ENCODE peak calls at places on chromosome X, in eight cellular contexts. One of them, this sample, is unnamed.

GRCh38 chrX:84501798-84502628 is at the start of gene HDX:
- DNase-seq in choroid plexus epithelial cell: peak
- DNase-seq in fibroblast of mammary gland: peak
- DNase-seq in BJ: peak
- DNase-seq in AG09319: peak
- DNase-seq in mucosa of descending colon: peak
- DNase-seq in HL-60: no peak
- DNase-seq in psoas muscle: peak
- DNase-seq in this sample: peak

GRCh38 chrX:137043736-137044135 is 9.9 kb upstream of the GPR101 start:
- DNase-seq in choroid plexus epithelial cell: no peak
- DNase-seq in fibroblast of mammary gland: no peak
- DNase-seq in BJ: no peak
- DNase-seq in AG09319: no peak
- DNase-seq in mucosa of descending colon: no peak
- DNase-seq in HL-60: no peak
- DNase-seq in psoas muscle: no peak
- DNase-seq in this sample: no peak

GRCh38 chrX:26442340-26442739 is 226.4 kb downstream of the MAGEB5 start:
- DNase-seq in choroid plexus epithelial cell: peak
- DNase-seq in fibroblast of mammary gland: peak
- DNase-seq in BJ: no peak
- DNase-seq in AG09319: no peak
- DNase-seq in mucosa of descending colon: no peak
- DNase-seq in HL-60: peak
- DNase-seq in psoas muscle: no peak
- DNase-seq in this sample: peak

GRCh38 chrX:69398881-69399280 is 105.2 kb upstream of the NALF2 start:
- DNase-seq in choroid plexus epithelial cell: no peak
- DNase-seq in fibroblast of mammary gland: no peak
- DNase-seq in BJ: no peak
- DNase-seq in AG09319: no peak
- DNase-seq in mucosa of descending colon: no peak
- DNase-seq in HL-60: no peak
- DNase-seq in psoas muscle: no peak
- DNase-seq in this sample: no peak

GRCh38 chrX:73562458-73562857 is 539 bp upstream of the CHIC1 start:
- DNase-seq in choroid plexus epithelial cell: peak
- DNase-seq in fibroblast of mammary gland: no peak
- DNase-seq in BJ: no peak
- DNase-seq in AG09319: no peak
- DNase-seq in mucosa of descending colon: no peak
- DNase-seq in HL-60: no peak
- DNase-seq in psoas muscle: no peak
- DNase-seq in this sample: no peak

GRCh38 chrX:15816886-15817285 is 26.6 kb downstream of the ZRSR2 start:
- DNase-seq in choroid plexus epithelial cell: no peak
- DNase-seq in fibroblast of mammary gland: no peak
- DNase-seq in BJ: no peak
- DNase-seq in AG09319: no peak
- DNase-seq in mucosa of descending colon: peak
- DNase-seq in HL-60: peak
- DNase-seq in psoas muscle: no peak
- DNase-seq in this sample: no peak

GRCh38 chrX:106932492-106932923 is 12.3 kb downstream of the CLDN2 start:
- DNase-seq in choroid plexus epithelial cell: peak
- DNase-seq in fibroblast of mammary gland: peak
- DNase-seq in BJ: no peak
- DNase-seq in AG09319: no peak
- DNase-seq in mucosa of descending colon: no peak
- DNase-seq in HL-60: no peak
- DNase-seq in psoas muscle: no peak
- DNase-seq in this sample: no peak

GRCh38 chrX:138964501-138964900 is 253.0 kb upstream of the FGF13 start:
- DNase-seq in choroid plexus epithelial cell: no peak
- DNase-seq in fibroblast of mammary gland: no peak
- DNase-seq in BJ: no peak
- DNase-seq in AG09319: no peak
- DNase-seq in mucosa of descending colon: no peak
- DNase-seq in HL-60: no peak
- DNase-seq in psoas muscle: no peak
- DNase-seq in this sample: no peak

GRCh38 chrX:65241059-65241721 is 264.9 kb upstream of the ZC4H2 start:
- DNase-seq in choroid plexus epithelial cell: no peak
- DNase-seq in fibroblast of mammary gland: no peak
- DNase-seq in BJ: no peak
- DNase-seq in AG09319: no peak
- DNase-seq in mucosa of descending colon: no peak
- DNase-seq in HL-60: no peak
- DNase-seq in psoas muscle: no peak
- DNase-seq in this sample: no peak

GRCh38 chrX:40877869-40878268 is 142.5 kb upstream of the MED14 start:
- DNase-seq in choroid plexus epithelial cell: peak
- DNase-seq in fibroblast of mammary gland: peak
- DNase-seq in BJ: no peak
- DNase-seq in AG09319: no peak
- DNase-seq in mucosa of descending colon: peak
- DNase-seq in HL-60: peak
- DNase-seq in psoas muscle: no peak
- DNase-seq in this sample: peak

GRCh38 chrX:49111846-49112245 is 11.7 kb downstream of the GPKOW start:
- DNase-seq in choroid plexus epithelial cell: no peak
- DNase-seq in fibroblast of mammary gland: no peak
- DNase-seq in BJ: no peak
- DNase-seq in AG09319: no peak
- DNase-seq in mucosa of descending colon: no peak
- DNase-seq in HL-60: no peak
- DNase-seq in psoas muscle: no peak
- DNase-seq in this sample: no peak

GRCh38 chrX:107574711-107575110 is 53.6 kb upstream of the PRPS1 start:
- DNase-seq in choroid plexus epithelial cell: peak
- DNase-seq in fibroblast of mammary gland: peak
- DNase-seq in BJ: no peak
- DNase-seq in AG09319: no peak
- DNase-seq in mucosa of descending colon: no peak
- DNase-seq in HL-60: no peak
- DNase-seq in psoas muscle: no peak
- DNase-seq in this sample: no peak

GRCh38 chrX:13599491-13599890 is 30.1 kb downstream of the EGFL6 start:
- DNase-seq in choroid plexus epithelial cell: peak
- DNase-seq in fibroblast of mammary gland: no peak
- DNase-seq in BJ: no peak
- DNase-seq in AG09319: no peak
- DNase-seq in mucosa of descending colon: no peak
- DNase-seq in HL-60: no peak
- DNase-seq in psoas muscle: no peak
- DNase-seq in this sample: no peak

GRCh38 chrX:56284269-56284668 is 52.1 kb downstream of the KLF8 start:
- DNase-seq in choroid plexus epithelial cell: no peak
- DNase-seq in fibroblast of mammary gland: no peak
- DNase-seq in BJ: no peak
- DNase-seq in AG09319: no peak
- DNase-seq in mucosa of descending colon: no peak
- DNase-seq in HL-60: no peak
- DNase-seq in psoas muscle: no peak
- DNase-seq in this sample: no peak

GRCh38 chrX:56279869-56280268 is 47.7 kb downstream of the KLF8 start:
- DNase-seq in choroid plexus epithelial cell: no peak
- DNase-seq in fibroblast of mammary gland: no peak
- DNase-seq in BJ: no peak
- DNase-seq in AG09319: no peak
- DNase-seq in mucosa of descending colon: no peak
- DNase-seq in HL-60: no peak
- DNase-seq in psoas muscle: no peak
- DNase-seq in this sample: no peak

DNA sequence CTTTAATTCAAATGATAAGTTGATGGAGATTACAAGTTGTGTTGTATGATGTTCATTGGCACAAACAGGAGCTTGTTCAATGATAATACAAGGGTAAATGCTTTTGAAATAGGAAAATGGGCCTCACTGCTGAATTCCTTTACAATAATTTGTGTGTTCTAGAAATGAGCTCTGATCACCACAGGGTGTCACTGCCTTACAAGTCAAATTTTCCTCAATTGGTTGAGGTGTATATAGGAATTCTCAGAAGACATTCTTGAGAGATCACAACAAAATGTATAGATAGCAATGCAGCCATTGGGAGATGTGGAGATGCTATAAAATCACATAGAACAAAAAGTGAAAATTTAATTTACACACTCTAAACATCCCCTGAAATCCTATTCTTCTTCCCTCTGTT is 49.6 kb downstream of the KLF8 start:
- DNase-seq in choroid plexus epithelial cell: peak
- DNase-seq in fibroblast of mammary gland: peak
- DNase-seq in BJ: no peak
- DNase-seq in AG09319: no peak
- DNase-seq in mucosa of descending colon: peak
- DNase-seq in HL-60: no peak
- DNase-seq in psoas muscle: no peak
- DNase-seq in this sample: peak
- TF ChIP-seq CTCF in choroid plexus epithelial cell: peak
- TF ChIP-seq CTCF in fibroblast of mammary gland: peak
- TF ChIP-seq CTCF in BJ: peak
- TF ChIP-seq CTCF in AG09319: peak
- TF ChIP-seq CTCF in mucosa of descending colon: no peak
- TF ChIP-seq CTCF in HL-60: no peak
- TF ChIP-seq CTCF in psoas muscle: peak
- TF ChIP-seq CTCF in this sample: no peak

GRCh38 chrX:30308263-30309138 is 689 bp downstream of the NR0B1 start:
- DNase-seq in choroid plexus epithelial cell: peak
- DNase-seq in fibroblast of mammary gland: peak
- DNase-seq in BJ: no peak
- DNase-seq in AG09319: no peak
- DNase-seq in mucosa of descending colon: no peak
- DNase-seq in HL-60: peak
- DNase-seq in psoas muscle: peak
- DNase-seq in this sample: no peak
- TF ChIP-seq CTCF in choroid plexus epithelial cell: peak
- TF ChIP-seq CTCF in fibroblast of mammary gland: no peak
- TF ChIP-seq CTCF in BJ: peak
- TF ChIP-seq CTCF in AG09319: peak
- TF ChIP-seq CTCF in mucosa of descending colon: no peak
- TF ChIP-seq CTCF in HL-60: no peak
- TF ChIP-seq CTCF in psoas muscle: no peak
- TF ChIP-seq CTCF in this sample: no peak

DNA sequence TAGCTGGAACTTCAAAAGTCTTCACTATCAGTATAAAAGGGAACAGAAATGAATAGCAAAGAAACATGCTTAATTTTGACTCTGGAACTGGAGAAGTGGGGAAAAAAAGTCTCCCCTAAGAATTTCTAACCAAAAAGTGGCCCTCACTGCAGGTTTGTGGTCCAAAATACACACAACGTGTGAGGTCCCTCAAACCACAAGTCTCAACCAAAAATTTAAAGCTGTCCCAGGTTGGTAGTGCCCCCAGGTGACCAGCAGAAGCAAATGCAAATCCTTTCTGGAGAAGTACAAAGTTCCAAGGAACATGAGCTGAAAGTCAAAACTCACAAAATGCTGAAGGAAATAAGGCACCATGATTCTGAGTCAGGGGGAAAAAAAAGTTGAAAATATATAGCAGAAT is 23.6 kb upstream of the VAMP7 start:
- DNase-seq in choroid plexus epithelial cell: peak
- DNase-seq in fibroblast of mammary gland: peak
- DNase-seq in BJ: no peak
- DNase-seq in AG09319: no peak
- DNase-seq in mucosa of descending colon: no peak
- DNase-seq in HL-60: peak
- DNase-seq in psoas muscle: no peak
- DNase-seq in this sample: peak
- TF ChIP-seq CTCF in choroid plexus epithelial cell: peak
- TF ChIP-seq CTCF in fibroblast of mammary gland: peak
- TF ChIP-seq CTCF in BJ: peak
- TF ChIP-seq CTCF in AG09319: no peak
- TF ChIP-seq CTCF in mucosa of descending colon: no peak
- TF ChIP-seq CTCF in HL-60: peak
- TF ChIP-seq CTCF in psoas muscle: no peak
- TF ChIP-seq CTCF in this sample: no peak

GRCh38 chrX:150364347-150365050 is 1.4 kb downstream of the MAMLD1 start:
- DNase-seq in choroid plexus epithelial cell: no peak
- DNase-seq in fibroblast of mammary gland: no peak
- DNase-seq in BJ: no peak
- DNase-seq in AG09319: no peak
- DNase-seq in mucosa of descending colon: peak
- DNase-seq in HL-60: no peak
- DNase-seq in psoas muscle: no peak
- DNase-seq in this sample: peak

GRCh38 chrX:150365051-150365952 is 2.2 kb downstream of the MAMLD1 start:
- DNase-seq in choroid plexus epithelial cell: peak
- DNase-seq in fibroblast of mammary gland: peak
- DNase-seq in BJ: no peak
- DNase-seq in AG09319: no peak
- DNase-seq in mucosa of descending colon: peak
- DNase-seq in HL-60: peak
- DNase-seq in psoas muscle: peak
- DNase-seq in this sample: peak

GRCh38 chrX:150363561-150364346 is 637 bp downstream of the MAMLD1 start:
- DNase-seq in choroid plexus epithelial cell: peak
- DNase-seq in fibroblast of mammary gland: peak
- DNase-seq in BJ: no peak
- DNase-seq in AG09319: no peak
- DNase-seq in mucosa of descending colon: peak
- DNase-seq in HL-60: no peak
- DNase-seq in psoas muscle: peak
- DNase-seq in this sample: peak

GRCh38 chrX:150366951-150367545 is 3.9 kb downstream of the MAMLD1 start:
- DNase-seq in choroid plexus epithelial cell: peak
- DNase-seq in fibroblast of mammary gland: peak
- DNase-seq in BJ: no peak
- DNase-seq in AG09319: no peak
- DNase-seq in mucosa of descending colon: no peak
- DNase-seq in HL-60: no peak
- DNase-seq in psoas muscle: no peak
- DNase-seq in this sample: no peak

DNA sequence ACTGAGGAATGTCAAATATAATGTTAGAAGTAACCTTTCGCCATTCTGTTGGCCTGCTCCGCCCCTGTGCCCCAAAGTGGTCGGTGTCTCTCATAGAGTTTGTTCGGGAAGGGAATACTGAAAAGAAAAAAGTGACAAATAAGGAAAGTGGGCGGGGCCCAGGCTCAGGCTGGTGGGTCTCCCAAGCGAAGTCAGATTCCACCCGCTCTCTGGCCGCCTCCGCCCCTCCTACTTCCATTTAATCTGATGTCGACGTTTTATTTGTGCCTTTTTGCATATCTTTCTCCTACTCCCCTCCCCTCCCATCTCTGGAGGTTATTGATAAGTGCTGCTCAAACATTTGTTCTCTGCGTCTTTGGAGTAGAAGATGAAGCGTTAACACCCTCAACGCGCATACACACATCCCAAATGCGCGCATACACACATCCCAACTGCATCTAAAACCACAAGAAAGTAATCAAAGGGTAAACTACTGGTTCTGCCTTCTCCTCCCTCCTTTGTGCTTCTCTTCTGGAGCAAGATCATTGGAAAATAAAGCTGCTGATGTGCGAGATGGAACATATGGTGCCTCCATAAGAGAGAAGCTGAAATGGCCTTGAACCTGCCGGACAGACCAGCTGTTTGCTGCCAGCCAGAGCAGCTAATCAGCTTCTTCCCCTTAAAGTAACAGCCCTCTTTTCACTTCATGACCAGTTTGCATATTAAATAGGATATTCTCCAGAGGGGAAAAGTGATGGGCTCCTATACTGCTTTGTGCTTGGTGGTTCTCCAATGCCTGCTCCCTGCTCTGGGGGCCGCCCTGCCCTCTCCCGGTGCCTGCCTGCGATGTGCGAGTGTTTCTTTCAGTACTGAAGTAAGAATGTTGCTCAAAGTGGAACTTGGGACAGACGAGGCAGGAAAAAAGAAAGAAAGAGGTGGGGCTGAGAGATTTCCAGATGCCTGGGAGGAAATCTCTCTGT is 3.1 kb downstream of the MAMLD1 start:
- DNase-seq in choroid plexus epithelial cell: peak
- DNase-seq in fibroblast of mammary gland: peak
- DNase-seq in BJ: no peak
- DNase-seq in AG09319: no peak
- DNase-seq in mucosa of descending colon: peak
- DNase-seq in HL-60: no peak
- DNase-seq in psoas muscle: peak
- DNase-seq in this sample: peak
- TF ChIP-seq CTCF in choroid plexus epithelial cell: peak
- TF ChIP-seq CTCF in fibroblast of mammary gland: peak
- TF ChIP-seq CTCF in BJ: peak
- TF ChIP-seq CTCF in AG09319: peak
- TF ChIP-seq CTCF in mucosa of descending colon: no peak
- TF ChIP-seq CTCF in HL-60: no peak
- TF ChIP-seq CTCF in psoas muscle: no peak
- TF ChIP-seq CTCF in this sample: no peak

This sample was measured in Calu3.